ENCODE peak calls at places on chromosomes 1 and 21, in seven cellular contexts. B is GM12891, G is HCT116, C is body of pancreas, Y is ovary, P is stomach, V is thyroid gland. K is an unnamed sample.

GRCh38 chr1:223344491-223344890 is 19.5 kb downstream of the SUSD4 start:
- DNase-seq in B (no peak), G (no peak), C (peak; percentile 48), Y (peak; percentile 70), P (peak; percentile 46), V (no peak), K (peak; percentile 73)

GRCh38 chr1:159972443-159973205 is 18.6 kb upstream of the SLAMF9 start:
- DNase-seq in B (no peak), G (no peak), C (no peak), Y (no peak), P (no peak), V (no peak), K (no peak)

GRCh38 chr1:3323021-3323790 is 131.3 kb upstream of the ARHGEF16 start:
- DNase-seq in B (no peak), G (no peak), C (peak; percentile 60), Y (peak; percentile 17), P (peak; percentile 80), V (peak; percentile 97), K (no peak)

GRCh38 chr1:211739671-211740411 is 64.4 kb upstream of the NEK2 start:
- DNase-seq in B (no peak), G (no peak), C (no peak), Y (no peak), P (no peak), V (no peak), K (no peak)

GRCh38 chr1:2248127-2248826 is 20.2 kb downstream of the SKI start:
- DNase-seq in B (no peak), G (no peak), C (peak; percentile 73), Y (no peak), P (peak; percentile 89), V (peak; percentile 61), K (no peak)

GRCh38 chr21:35475768-35476167 is 426.7 kb upstream of the RUNX1 start:
- DNase-seq in B (no peak), G (no peak), C (no peak), Y (no peak), P (no peak), V (no peak), K (no peak)

GRCh38 chr1:5572794-5573193 is 419.4 kb downstream of the NPHP4 start:
- DNase-seq in B (no peak), G (no peak), C (no peak), Y (no peak), P (peak; percentile 22), V (no peak), K (no peak)

GRCh38 chr1:68232354-68233148 is at the start of gene WLS:
- DNase-seq in B (no peak), G (peak; percentile 38), C (peak; percentile 80), Y (peak; percentile 87), P (peak; percentile 83), V (peak; percentile 80), K (peak; percentile 92)

GRCh38 chr1:110106013-110106941 is 6.0 kb upstream of the UBL4B start:
- DNase-seq in B (peak; percentile 67), G (peak; percentile 35), C (peak; percentile 74), Y (peak; percentile 76), P (peak; percentile 73), V (peak; percentile 61), K (peak; percentile 85)

GRCh38 chr1:210600421-210601195 is 271.9 kb downstream of the HHAT start:
- DNase-seq in B (no peak), G (no peak), C (no peak), Y (no peak), P (no peak), V (no peak), K (no peak)

GRCh38 chr1:152013664-152014237 is 20.1 kb upstream of the S100A10 start:
- DNase-seq in B (no peak), G (no peak), C (peak; percentile 41), Y (no peak), P (peak; percentile 65), V (peak; percentile 53), K (peak; percentile 58)

GRCh38 chr1:201603613-201604232 is 64.8 kb downstream of the NAV1 start:
- DNase-seq in B (no peak), G (no peak), C (no peak), Y (no peak), P (no peak), V (no peak), K (no peak)
- TF ChIP-seq POLR2A in B (no peak), G (no peak), C (no peak), Y (no peak), P (no peak), V (no peak), K (no peak)

DNA sequence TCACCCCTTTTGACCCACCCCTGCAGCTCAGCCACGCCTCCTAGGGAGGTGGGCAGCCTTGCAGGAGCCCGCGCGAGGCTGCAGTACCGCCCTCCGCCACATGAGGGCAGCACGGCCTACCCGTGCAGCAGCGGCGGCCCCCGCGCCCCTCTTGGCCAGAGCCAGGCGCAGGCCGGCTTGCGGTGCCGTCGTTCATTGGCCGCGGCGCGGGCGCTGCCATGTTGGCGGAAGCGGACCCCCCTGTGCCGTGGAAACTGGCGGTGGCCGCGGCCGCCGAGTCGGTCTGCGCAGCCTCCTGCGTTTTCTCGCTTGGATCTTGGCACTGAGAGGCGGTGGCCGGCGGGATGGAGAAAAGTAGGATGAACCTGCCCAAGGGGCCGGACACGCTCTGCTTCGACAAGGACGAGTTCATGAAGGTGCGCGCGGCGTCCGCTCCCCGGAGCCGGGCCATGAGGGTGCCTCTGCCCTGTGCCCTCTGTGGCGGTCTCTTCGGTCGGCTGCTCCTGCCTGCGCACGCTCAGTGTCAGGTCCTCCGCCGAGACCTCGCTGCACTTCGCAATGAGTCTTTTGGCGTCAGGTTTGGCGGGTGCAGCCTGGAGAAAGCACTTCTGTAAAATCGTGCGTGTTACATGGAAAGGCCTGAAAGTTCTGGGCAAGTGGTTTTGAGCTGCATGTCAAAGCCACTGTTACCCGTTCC is at the start of gene COG2:
- DNase-seq in B (peak; percentile 91), G (peak; percentile 85), C (peak; percentile 95), Y (peak; percentile 92), P (peak; percentile 97), V (peak; percentile 96), K (peak; percentile 98)
- TF ChIP-seq POLR2A in B (no peak), G (no peak), C (peak; percentile 85), Y (peak; percentile 56), P (no peak), V (no peak), K (no peak)

GRCh38 chr21:44931137-44931500 is 8.7 kb upstream of the SLX9 start:
- DNase-seq in B (no peak), G (no peak), C (no peak), Y (no peak), P (no peak), V (no peak), K (no peak)
- TF ChIP-seq POLR2A in B (no peak), G (no peak), C (no peak), Y (no peak), P (no peak), V (no peak), K (no peak)

DNA sequence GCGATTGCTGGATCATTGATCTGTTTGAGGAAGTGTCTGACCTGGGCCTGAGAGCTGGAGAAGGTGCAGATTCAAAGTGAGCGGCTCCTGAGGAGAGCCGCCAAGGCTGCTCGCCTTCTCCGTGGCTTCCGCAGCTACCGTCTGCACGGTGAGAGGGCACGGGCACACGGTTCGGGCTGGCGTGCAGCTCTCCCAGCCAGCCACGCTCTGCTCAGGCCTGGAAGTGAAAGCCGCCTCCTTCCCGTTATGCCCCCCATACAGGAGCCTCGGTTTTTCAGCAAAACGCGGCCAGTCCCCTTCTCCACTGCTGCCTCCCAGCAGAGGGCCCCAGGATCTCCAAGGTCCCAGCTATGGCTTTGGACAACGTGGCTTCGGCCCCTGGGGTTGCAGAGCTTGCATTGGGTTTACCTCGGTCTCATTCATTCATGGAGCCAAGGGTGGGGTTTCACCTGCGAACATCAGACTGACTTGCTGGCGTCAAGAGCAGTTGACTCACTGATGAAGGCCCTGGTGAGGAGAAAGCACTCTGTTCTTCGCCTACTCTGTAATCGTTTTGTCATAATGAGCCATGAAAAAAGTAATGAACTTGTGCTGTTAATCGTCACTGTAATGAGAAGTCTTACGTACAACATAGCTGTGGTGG is 24.4 kb upstream of the PDXK start:
- DNase-seq in B (no peak), G (no peak), C (no peak), Y (no peak), P (no peak), V (no peak), K (no peak)
- TF ChIP-seq POLR2A in B (no peak), G (no peak), C (no peak), Y (no peak), P (no peak), V (no peak), K (no peak)

GRCh38 chr1:206723500-206724472 is 39.1 kb downstream of the MAPKAPK2 start:
- DNase-seq in B (no peak), G (no peak), C (peak; percentile 47), Y (no peak), P (peak; percentile 57), V (peak; percentile 84), K (no peak)
- TF ChIP-seq POLR2A in B (no peak), G (no peak), C (no peak), Y (no peak), P (no peak), V (no peak), K (no peak)

DNA sequence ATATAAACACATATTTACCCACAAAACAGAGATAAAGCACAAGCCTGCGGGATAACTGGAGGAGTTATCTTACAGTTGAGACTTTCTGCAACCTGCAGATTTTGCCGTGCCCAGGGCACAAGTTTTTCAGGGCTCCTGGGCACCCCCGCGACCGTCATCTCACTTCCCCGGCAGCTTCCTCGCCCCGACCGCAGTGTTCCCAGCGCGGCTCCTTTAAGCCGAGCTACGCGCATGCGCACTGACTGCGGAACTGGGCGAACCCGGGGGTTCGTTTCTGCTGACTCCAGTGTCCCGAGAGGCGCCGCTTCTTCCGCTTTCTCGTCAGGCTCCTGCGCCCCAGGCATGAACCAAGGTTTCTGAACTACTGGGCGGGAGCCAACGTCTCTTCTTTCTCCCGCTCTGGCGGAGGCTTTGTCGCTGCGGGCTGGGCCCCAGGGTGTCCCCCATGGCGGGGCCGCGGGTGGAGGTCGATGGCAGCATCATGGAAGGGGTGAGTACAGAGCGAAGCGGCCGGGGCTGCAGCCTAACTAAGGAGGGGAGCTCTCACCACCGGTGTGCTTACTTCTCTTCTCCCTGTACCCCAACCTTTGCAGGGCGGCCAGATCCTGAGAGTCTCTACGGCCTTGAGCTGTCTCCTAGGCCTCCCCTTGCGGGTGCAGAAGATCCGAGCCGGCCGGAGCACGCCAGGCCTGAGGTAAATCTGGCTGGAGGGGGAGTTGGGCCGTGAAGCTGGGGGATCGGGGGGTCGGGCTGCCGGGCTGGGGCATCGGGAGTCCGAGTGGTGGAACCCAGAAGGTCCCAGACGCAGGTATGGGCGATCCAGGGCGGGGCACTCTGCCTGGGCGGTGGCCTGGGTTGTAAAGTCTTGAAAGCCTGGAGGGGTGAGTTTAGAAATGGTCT is at the start of gene RTCA:
- DNase-seq in B (peak; percentile 81), G (peak; percentile 87), C (peak; percentile 95), Y (peak; percentile 96), P (peak; percentile 98), V (peak; percentile 95), K (peak; percentile 97)
- TF ChIP-seq POLR2A in B (peak; percentile 56), G (peak; percentile 86), C (peak; percentile 71), Y (peak; percentile 50), P (peak; percentile 23), V (no peak), K (no peak)

GRCh38 chr21:33437140-33437539 is 33.9 kb downstream of the IFNGR2 start:
- DNase-seq in B (no peak), G (no peak), C (no peak), Y (no peak), P (no peak), V (no peak), K (no peak)

GRCh38 chr21:33443174-33443573 is 36.6 kb downstream of the TMEM50B start:
- DNase-seq in B (no peak), G (no peak), C (no peak), Y (no peak), P (no peak), V (peak; percentile 96), K (no peak)

GRCh38 chr21:33444499-33444898 is 35.3 kb downstream of the TMEM50B start:
- DNase-seq in B (no peak), G (no peak), C (no peak), Y (no peak), P (no peak), V (peak; percentile 90), K (no peak)

GRCh38 chr21:33441489-33442477 is 38.0 kb downstream of the TMEM50B start:
- DNase-seq in B (peak; percentile 31), G (no peak), C (no peak), Y (no peak), P (no peak), V (peak; percentile 93), K (no peak)
- TF ChIP-seq POLR2A in B (no peak), G (no peak), C (no peak), Y (no peak), P (no peak), V (no peak), K (no peak)